ENCODE peak calls at places on chromosome 20, in ten cellular contexts. Y, C, K, M, Z, U, G, T, H and N are unnamed samples.

GRCh38 chr20:22946594-22946993 is 88.5 kb upstream of the SSTR4 start:
- DNase-seq in Y (no peak), C (no peak), K (no peak), M (no peak), Z (no peak), U (peak), G (no peak), T (no peak), H (no peak), N (peak)

GRCh38 chr20:48197034-48197433 is 411.8 kb upstream of the SULF2 start:
- DNase-seq in Y (no peak), C (no peak), K (no peak), M (no peak), Z (no peak), U (no peak), G (no peak), T (no peak), H (no peak), N (no peak)

GRCh38 chr20:10319855-10320254 is 101.2 kb downstream of the SNAP25 start:
- DNase-seq in Y (no peak), C (no peak), K (no peak), M (peak), Z (no peak), U (no peak), G (no peak), T (no peak), H (no peak), N (no peak)

GRCh38 chr20:51004305-51004727 is 18.6 kb downstream of the KCNG1 start:
- DNase-seq in Y (no peak), C (no peak), K (no peak), M (no peak), Z (no peak), U (no peak), G (peak), T (no peak), H (no peak), N (no peak)

GRCh38 chr20:26208296-26209091 is 511.8 kb upstream of the ZNF337 start:
- DNase-seq in Y (no peak), C (peak), K (peak), M (no peak), Z (no peak), U (peak), G (peak), T (peak), H (no peak), N (no peak)

GRCh38 chr20:21956591-21956990 is 251.1 kb downstream of the PAX1 start:
- DNase-seq in Y (no peak), C (no peak), K (no peak), M (no peak), Z (no peak), U (no peak), G (no peak), T (no peak), H (no peak), N (no peak)

GRCh38 chr20:2838170-2838797 is 2.2 kb downstream of the PCED1A start:
- DNase-seq in Y (no peak), C (no peak), K (no peak), M (no peak), Z (no peak), U (no peak), G (no peak), T (no peak), H (no peak), N (no peak)

GRCh38 chr20:46954490-46955038 is 59.9 kb downstream of the EYA2 start:
- DNase-seq in Y (no peak), C (peak), K (no peak), M (no peak), Z (no peak), U (peak), G (no peak), T (peak), H (peak), N (no peak)

GRCh38 chr20:25574411-25574810 is 10.9 kb downstream of the NINL start:
- DNase-seq in Y (no peak), C (peak), K (no peak), M (no peak), Z (no peak), U (peak), G (no peak), T (no peak), H (peak), N (peak)

GRCh38 chr20:40868568-40869223 is 159.9 kb upstream of the TOP1 start:
- DNase-seq in Y (no peak), C (no peak), K (no peak), M (peak), Z (no peak), U (peak), G (no peak), T (peak), H (peak), N (no peak)

GRCh38 chr20:60073086-60073485 is 114.9 kb downstream of the CDH26 start:
- DNase-seq in Y (no peak), C (no peak), K (no peak), M (no peak), Z (no peak), U (no peak), G (no peak), T (no peak), H (no peak), N (no peak)

GRCh38 chr20:58433029-58433657 is 44.1 kb downstream of the VAPB start:
- DNase-seq in Y (no peak), C (no peak), K (no peak), M (no peak), Z (no peak), U (no peak), G (no peak), T (no peak), H (no peak), N (no peak)

GRCh38 chr20:35523298-35523888 is 6.1 kb downstream of the C20orf173 start:
- DNase-seq in Y (no peak), C (peak), K (peak), M (no peak), Z (no peak), U (peak), G (no peak), T (no peak), H (peak), N (peak)

GRCh38 chr20:34112600-34113061 is 588 bp upstream of the EIF2S2 start:
- DNase-seq in Y (no peak), C (peak), K (no peak), M (peak), Z (peak), U (peak), G (no peak), T (peak), H (peak), N (no peak)

GRCh38 chr20:62704341-62704948 is 4.2 kb upstream of the NTSR1 start:
- DNase-seq in Y (no peak), C (peak), K (no peak), M (no peak), Z (peak), U (peak), G (no peak), T (peak), H (peak), N (peak)

GRCh38 chr20:49892260-49893216 is 22.8 kb downstream of the SPATA2 start:
- DNase-seq in Y (no peak), C (no peak), K (no peak), M (no peak), Z (no peak), U (peak), G (peak), T (no peak), H (no peak), N (no peak)

GRCh38 chr20:2585811-2586210 is 49.4 kb downstream of the TMC2 start:
- DNase-seq in Y (no peak), C (peak), K (no peak), M (no peak), Z (no peak), U (peak), G (no peak), T (peak), H (peak), N (peak)

GRCh38 chr20:46720776-46721425 is 11.5 kb downstream of the SLC2A10 start:
- DNase-seq in Y (no peak), C (no peak), K (no peak), M (no peak), Z (no peak), U (peak), G (no peak), T (no peak), H (no peak), N (no peak)

GRCh38 chr20:58028123-58028522 is 200.3 kb downstream of the ANKRD60 start:
- DNase-seq in Y (no peak), C (no peak), K (peak), M (no peak), Z (no peak), U (no peak), G (no peak), T (no peak), H (no peak), N (no peak)

GRCh38 chr20:46057856-46058655 is 29.0 kb downstream of the SLC12A5 start:
- DNase-seq in Y (no peak), C (peak), K (no peak), M (peak), Z (no peak), U (peak), G (peak), T (peak), H (peak), N (no peak)

GRCh38 chr20:49699200-49699992 is 14.3 kb downstream of the B4GALT5 start:
- DNase-seq in Y (no peak), C (peak), K (no peak), M (no peak), Z (no peak), U (peak), G (no peak), T (no peak), H (peak), N (peak)

GRCh38 chr20:62427172-62428007 is at the start of gene RBBP8NL:
- DNase-seq in Y (no peak), C (peak), K (no peak), M (no peak), Z (no peak), U (no peak), G (peak), T (no peak), H (no peak), N (no peak)

GRCh38 chr20:7137395-7138151 is 370.1 kb downstream of the BMP2 start:
- DNase-seq in Y (no peak), C (peak), K (no peak), M (no peak), Z (no peak), U (no peak), G (no peak), T (no peak), H (no peak), N (no peak)

GRCh38 chr20:43389839-43390626 is 67.7 kb upstream of the SRSF6 start:
- DNase-seq in Y (no peak), C (no peak), K (peak), M (no peak), Z (no peak), U (no peak), G (peak), T (no peak), H (no peak), N (no peak)

GRCh38 chr20:2907519-2907918 is 34.2 kb downstream of the PTPRA start:
- DNase-seq in Y (no peak), C (no peak), K (no peak), M (no peak), Z (no peak), U (peak), G (no peak), T (no peak), H (peak), N (no peak)